ENCODE peak calls at places on chromosomes 5 and 9, in ten cellular contexts. M is T-helper 17 cell; J is naive thymus-derived CD4-positive, alpha-beta T cell; A is lower lobe of right lung; R is stimulated activated effector memory CD8-positive, alpha-beta T cell treated with anti-CD3 and anti-CD28 coated beads, Interleukin-12 subunit alpha, Interleukin-12 subunit beta, amount 100 ng/mL, for 72 hours; L is naive thymus-derived CD8-positive, alpha-beta T cell; W is SK-N-SH treated with all-trans-retinoic acid at 6 μM for 48 hours; B is left lung; H is right lobe of liver; Z is psoas muscle. Y is an unnamed sample.

GRCh38 chr9:37517977-37518376 is 32.2 kb downstream of the POLR1E start:
- ATAC-seq in M (no peak), J (no peak), A (no peak), R (no peak), L (no peak), W (no peak), B (no peak), H (no peak), Z (no peak), Y (no peak)

GRCh38 chr9:95852059-95853032 is 23.1 kb upstream of the ERCC6L2 start:
- ATAC-seq in M (no peak), J (no peak), A (no peak), R (peak; percentile 99), L (no peak), W (no peak), B (peak; percentile 54), H (no peak), Z (no peak), Y (peak; percentile 50)

GRCh38 chr5:5353681-5354080 is 68.8 kb upstream of the ICE1 start:
- ATAC-seq in M (no peak), J (no peak), A (no peak), R (no peak), L (no peak), W (no peak), B (no peak), H (no peak), Z (no peak), Y (no peak)

GRCh38 chr9:34665109-34665380 is 2.6 kb upstream of the CCL27 start:
- ATAC-seq in M (peak; percentile 7), J (peak; percentile 2), A (peak; percentile 21), R (peak; percentile 31), L (peak; percentile 42), W (no peak), B (peak; percentile 10), H (no peak), Z (peak; percentile 23), Y (no peak)

GRCh38 chr9:23717505-23717904 is 108.5 kb downstream of the ELAVL2 start:
- ATAC-seq in M (no peak), J (no peak), A (no peak), R (no peak), L (no peak), W (no peak), B (no peak), H (no peak), Z (no peak), Y (no peak)

GRCh38 chr9:108113579-108113978 is 624.0 kb upstream of the KLF4 start:
- ATAC-seq in M (no peak), J (no peak), A (no peak), R (no peak), L (no peak), W (no peak), B (peak; percentile 34), H (no peak), Z (no peak), Y (no peak)

GRCh38 chr5:54517174-54517511 is 416 bp upstream of the SNX18 start:
- ATAC-seq in M (peak; percentile 5), J (no peak), A (peak; percentile 2), R (no peak), L (peak; percentile 27), W (peak; percentile 61), B (peak; percentile 1), H (peak; percentile 0), Z (peak; percentile 45), Y (no peak)

GRCh38 chr5:68548959-68549676 is 333.6 kb downstream of the PIK3R1 start:
- ATAC-seq in M (no peak), J (no peak), A (no peak), R (no peak), L (no peak), W (peak; percentile 95), B (peak; percentile 17), H (no peak), Z (no peak), Y (peak; percentile 80)

GRCh38 chr5:62100201-62100600 is 205.8 kb upstream of the KIF2A start:
- ATAC-seq in M (no peak), J (no peak), A (no peak), R (no peak), L (no peak), W (no peak), B (no peak), H (no peak), Z (no peak), Y (peak; percentile 92)

GRCh38 chr5:61416410-61416809 is 84.4 kb downstream of the ZSWIM6 start:
- ATAC-seq in M (no peak), J (no peak), A (no peak), R (peak; percentile 39), L (no peak), W (peak; percentile 43), B (no peak), H (peak; percentile 18), Z (no peak), Y (no peak)

GRCh38 chr5:163498886-163499285 is 6.5 kb upstream of the MAT2B start:
- ATAC-seq in M (no peak), J (no peak), A (no peak), R (no peak), L (no peak), W (no peak), B (no peak), H (no peak), Z (no peak), Y (no peak)

GRCh38 chr5:10034008-10034407 is 215.7 kb downstream of the ATPSCKMT start:
- ATAC-seq in M (no peak), J (no peak), A (no peak), R (no peak), L (no peak), W (no peak), B (no peak), H (no peak), Z (no peak), Y (no peak)

GRCh38 chr9:109937841-109938453 is 157.9 kb downstream of the PALM2AKAP2 start:
- ATAC-seq in M (no peak), J (no peak), A (no peak), R (no peak), L (no peak), W (no peak), B (no peak), H (no peak), Z (no peak), Y (no peak)

GRCh38 chr5:96751203-96752169 is 56.3 kb downstream of the ERAP1 start:
- ATAC-seq in M (peak; percentile 30), J (no peak), A (peak; percentile 18), R (no peak), L (no peak), W (no peak), B (no peak), H (peak; percentile 38), Z (peak; percentile 60), Y (peak; percentile 17)

GRCh38 chr5:68875351-68875750 is 218.5 kb upstream of the SLC30A5 start:
- ATAC-seq in M (peak; percentile 42), J (peak; percentile 72), A (no peak), R (no peak), L (peak; percentile 97), W (no peak), B (no peak), H (no peak), Z (no peak), Y (no peak)

GRCh38 chr9:133916159-133916541 is 76.0 kb downstream of the VAV2 start:
- ATAC-seq in M (no peak), J (no peak), A (no peak), R (no peak), L (no peak), W (no peak), B (no peak), H (no peak), Z (no peak), Y (no peak)

GRCh38 chr5:127027539-127027938 is 2.8 kb downstream of the MARCHF3 start:
- ATAC-seq in M (no peak), J (no peak), A (no peak), R (no peak), L (no peak), W (no peak), B (no peak), H (no peak), Z (no peak), Y (no peak)

GRCh38 chr9:105118646-105119045 is 125.8 kb upstream of the SLC44A1 start:
- ATAC-seq in M (no peak), J (no peak), A (no peak), R (no peak), L (no peak), W (no peak), B (no peak), H (no peak), Z (no peak), Y (no peak)

GRCh38 chr9:93091453-93092081 is 4.5 kb upstream of the CARD19 start:
- ATAC-seq in M (no peak), J (no peak), A (no peak), R (peak; percentile 64), L (no peak), W (no peak), B (no peak), H (no peak), Z (no peak), Y (no peak)

GRCh38 chr9:95036676-95037075 is 280.8 kb downstream of the FANCC start:
- ATAC-seq in M (no peak), J (no peak), A (no peak), R (no peak), L (no peak), W (no peak), B (no peak), H (no peak), Z (no peak), Y (no peak)

GRCh38 chr5:76245571-76245970 is 157.5 kb upstream of the IQGAP2 start:
- ATAC-seq in M (no peak), J (no peak), A (no peak), R (no peak), L (no peak), W (no peak), B (no peak), H (no peak), Z (no peak), Y (no peak)

GRCh38 chr5:158770506-158770905 is 329.2 kb downstream of the EBF1 start:
- ATAC-seq in M (no peak), J (no peak), A (no peak), R (no peak), L (no peak), W (peak; percentile 34), B (peak; percentile 30), H (peak; percentile 34), Z (peak; percentile 56), Y (peak; percentile 20)

GRCh38 chr5:55440188-55440646 is 94.5 kb downstream of the PLPP1 start:
- ATAC-seq in M (peak; percentile 40), J (no peak), A (no peak), R (peak; percentile 68), L (no peak), W (peak; percentile 67), B (peak; percentile 42), H (no peak), Z (peak; percentile 42), Y (no peak)

GRCh38 chr5:55918097-55919035 is 67.2 kb downstream of the IL31RA start:
- ATAC-seq in M (no peak), J (no peak), A (no peak), R (peak; percentile 86), L (no peak), W (no peak), B (peak; percentile 31), H (peak; percentile 42), Z (no peak), Y (no peak)

GRCh38 chr9:72945391-72945790 is 7.5 kb downstream of the ALDH1A1 start:
- ATAC-seq in M (no peak), J (no peak), A (no peak), R (no peak), L (no peak), W (no peak), B (no peak), H (no peak), Z (no peak), Y (no peak)

GRCh38 chr5:159061186-159061796 is 38.4 kb downstream of the EBF1 start:
- ATAC-seq in M (no peak), J (no peak), A (no peak), R (no peak), L (no peak), W (peak; percentile 89), B (peak; percentile 34), H (no peak), Z (peak; percentile 76), Y (no peak)

Y was measured in esophagus mucosa.